ENCODE peak calls at places on chromosome 19, in eight cellular contexts. One of them, this sample, is unnamed.

GRCh38 chr19:16661480-16662034 is 618 bp downstream of the TMEM38A start:
- DNase-seq in GM10248: peak; percentile 57
- DNase-seq in astrocyte of the cerebellum: no peak
- DNase-seq in tibial artery: peak; percentile 48
- DNase-seq in memory B cell: peak; percentile 9
- DNase-seq in activated CD4-positive, alpha-beta T cell treated with anti-CD3 and anti-CD28 coated beads, Interleukin-2, amount 10 ng/mL, durations not matched to agents 7 days and 5 days: peak; percentile 12
- DNase-seq in HTR-8/SVneo: no peak
- DNase-seq in thoracic aorta: peak; percentile 23
- DNase-seq in this sample: peak; percentile 80

GRCh38 chr19:35088514-35088913 is 27.1 kb upstream of the FXYD3 start:
- DNase-seq in GM10248: no peak
- DNase-seq in astrocyte of the cerebellum: peak; percentile 33
- DNase-seq in tibial artery: no peak
- DNase-seq in memory B cell: no peak
- DNase-seq in activated CD4-positive, alpha-beta T cell treated with anti-CD3 and anti-CD28 coated beads, Interleukin-2, amount 10 ng/mL, durations not matched to agents 7 days and 5 days: no peak
- DNase-seq in HTR-8/SVneo: peak; percentile 87
- DNase-seq in thoracic aorta: no peak
- DNase-seq in this sample: no peak

GRCh38 chr19:36604656-36605100 is 435 bp upstream of the ZNF382 start:
- DNase-seq in GM10248: peak; percentile 87
- DNase-seq in astrocyte of the cerebellum: no peak
- DNase-seq in tibial artery: peak; percentile 49
- DNase-seq in memory B cell: peak; percentile 88
- DNase-seq in activated CD4-positive, alpha-beta T cell treated with anti-CD3 and anti-CD28 coated beads, Interleukin-2, amount 10 ng/mL, durations not matched to agents 7 days and 5 days: peak; percentile 88
- DNase-seq in HTR-8/SVneo: peak; percentile 48
- DNase-seq in thoracic aorta: peak; percentile 11
- DNase-seq in this sample: no peak

GRCh38 chr19:30667227-30667626 is 295.0 kb downstream of the ZNF536 start:
- DNase-seq in GM10248: no peak
- DNase-seq in astrocyte of the cerebellum: no peak
- DNase-seq in tibial artery: no peak
- DNase-seq in memory B cell: no peak
- DNase-seq in activated CD4-positive, alpha-beta T cell treated with anti-CD3 and anti-CD28 coated beads, Interleukin-2, amount 10 ng/mL, durations not matched to agents 7 days and 5 days: no peak
- DNase-seq in HTR-8/SVneo: no peak
- DNase-seq in thoracic aorta: no peak
- DNase-seq in this sample: no peak

GRCh38 chr19:9819590-9819898 is 665 bp upstream of the FBXL12 start:
- DNase-seq in GM10248: no peak
- DNase-seq in astrocyte of the cerebellum: no peak
- DNase-seq in tibial artery: no peak
- DNase-seq in memory B cell: no peak
- DNase-seq in activated CD4-positive, alpha-beta T cell treated with anti-CD3 and anti-CD28 coated beads, Interleukin-2, amount 10 ng/mL, durations not matched to agents 7 days and 5 days: no peak
- DNase-seq in HTR-8/SVneo: no peak
- DNase-seq in thoracic aorta: no peak
- DNase-seq in this sample: no peak

GRCh38 chr19:1441677-1442438 is 3.7 kb downstream of the RPS15 start:
- DNase-seq in GM10248: no peak
- DNase-seq in astrocyte of the cerebellum: no peak
- DNase-seq in tibial artery: no peak
- DNase-seq in memory B cell: no peak
- DNase-seq in activated CD4-positive, alpha-beta T cell treated with anti-CD3 and anti-CD28 coated beads, Interleukin-2, amount 10 ng/mL, durations not matched to agents 7 days and 5 days: no peak
- DNase-seq in HTR-8/SVneo: no peak
- DNase-seq in thoracic aorta: no peak
- DNase-seq in this sample: no peak

GRCh38 chr19:47056416-47056815 is 8.0 kb upstream of the TMEM160 start:
- DNase-seq in GM10248: no peak
- DNase-seq in astrocyte of the cerebellum: no peak
- DNase-seq in tibial artery: no peak
- DNase-seq in memory B cell: no peak
- DNase-seq in activated CD4-positive, alpha-beta T cell treated with anti-CD3 and anti-CD28 coated beads, Interleukin-2, amount 10 ng/mL, durations not matched to agents 7 days and 5 days: no peak
- DNase-seq in HTR-8/SVneo: no peak
- DNase-seq in thoracic aorta: no peak
- DNase-seq in this sample: no peak

GRCh38 chr19:14432817-14433453 is at the start of gene PKN1:
- DNase-seq in GM10248: peak; percentile 90
- DNase-seq in astrocyte of the cerebellum: no peak
- DNase-seq in tibial artery: no peak
- DNase-seq in memory B cell: peak; percentile 41
- DNase-seq in activated CD4-positive, alpha-beta T cell treated with anti-CD3 and anti-CD28 coated beads, Interleukin-2, amount 10 ng/mL, durations not matched to agents 7 days and 5 days: peak; percentile 48
- DNase-seq in HTR-8/SVneo: peak; percentile 82
- DNase-seq in thoracic aorta: no peak
- DNase-seq in this sample: no peak

GRCh38 chr19:35249146-35249847 is 495 bp downstream of the LSR start:
- DNase-seq in GM10248: peak; percentile 56
- DNase-seq in astrocyte of the cerebellum: no peak
- DNase-seq in tibial artery: no peak
- DNase-seq in memory B cell: no peak
- DNase-seq in activated CD4-positive, alpha-beta T cell treated with anti-CD3 and anti-CD28 coated beads, Interleukin-2, amount 10 ng/mL, durations not matched to agents 7 days and 5 days: no peak
- DNase-seq in HTR-8/SVneo: no peak
- DNase-seq in thoracic aorta: no peak
- DNase-seq in this sample: no peak

GRCh38 chr19:38047048-38047435 is 140.0 kb downstream of the SIPA1L3 start:
- DNase-seq in GM10248: no peak
- DNase-seq in astrocyte of the cerebellum: no peak
- DNase-seq in tibial artery: no peak
- DNase-seq in memory B cell: no peak
- DNase-seq in activated CD4-positive, alpha-beta T cell treated with anti-CD3 and anti-CD28 coated beads, Interleukin-2, amount 10 ng/mL, durations not matched to agents 7 days and 5 days: no peak
- DNase-seq in HTR-8/SVneo: no peak
- DNase-seq in thoracic aorta: no peak
- DNase-seq in this sample: no peak

GRCh38 chr19:41882568-41883462 is at the start of gene ARHGEF1:
- DNase-seq in GM10248: peak; percentile 61
- DNase-seq in astrocyte of the cerebellum: no peak
- DNase-seq in tibial artery: peak; percentile 35
- DNase-seq in memory B cell: peak; percentile 50
- DNase-seq in activated CD4-positive, alpha-beta T cell treated with anti-CD3 and anti-CD28 coated beads, Interleukin-2, amount 10 ng/mL, durations not matched to agents 7 days and 5 days: peak; percentile 68
- DNase-seq in HTR-8/SVneo: peak; percentile 49
- DNase-seq in thoracic aorta: no peak
- DNase-seq in this sample: no peak

GRCh38 chr19:41541990-41542584 is 33.9 kb upstream of the CEACAM21 start:
- DNase-seq in GM10248: no peak
- DNase-seq in astrocyte of the cerebellum: no peak
- DNase-seq in tibial artery: peak; percentile 51
- DNase-seq in memory B cell: peak; percentile 79
- DNase-seq in activated CD4-positive, alpha-beta T cell treated with anti-CD3 and anti-CD28 coated beads, Interleukin-2, amount 10 ng/mL, durations not matched to agents 7 days and 5 days: peak; percentile 82
- DNase-seq in HTR-8/SVneo: peak; percentile 18
- DNase-seq in thoracic aorta: no peak
- DNase-seq in this sample: peak; percentile 83

GRCh38 chr19:35344511-35345031 is 3.1 kb upstream of the FFAR1 start:
- DNase-seq in GM10248: no peak
- DNase-seq in astrocyte of the cerebellum: no peak
- DNase-seq in tibial artery: no peak
- DNase-seq in memory B cell: no peak
- DNase-seq in activated CD4-positive, alpha-beta T cell treated with anti-CD3 and anti-CD28 coated beads, Interleukin-2, amount 10 ng/mL, durations not matched to agents 7 days and 5 days: no peak
- DNase-seq in HTR-8/SVneo: no peak
- DNase-seq in thoracic aorta: no peak
- DNase-seq in this sample: peak; percentile 68

GRCh38 chr19:52453324-52454094 is at the start of gene ZNF578:
- DNase-seq in GM10248: peak; percentile 34
- DNase-seq in astrocyte of the cerebellum: peak; percentile 42
- DNase-seq in tibial artery: peak; percentile 55
- DNase-seq in memory B cell: peak; percentile 14
- DNase-seq in activated CD4-positive, alpha-beta T cell treated with anti-CD3 and anti-CD28 coated beads, Interleukin-2, amount 10 ng/mL, durations not matched to agents 7 days and 5 days: peak; percentile 83
- DNase-seq in HTR-8/SVneo: peak; percentile 84
- DNase-seq in thoracic aorta: peak; percentile 33
- DNase-seq in this sample: peak; percentile 85

GRCh38 chr19:5949792-5950305 is 28.1 kb downstream of the RANBP3 start:
- DNase-seq in GM10248: no peak
- DNase-seq in astrocyte of the cerebellum: no peak
- DNase-seq in tibial artery: no peak
- DNase-seq in memory B cell: no peak
- DNase-seq in activated CD4-positive, alpha-beta T cell treated with anti-CD3 and anti-CD28 coated beads, Interleukin-2, amount 10 ng/mL, durations not matched to agents 7 days and 5 days: peak; percentile 47
- DNase-seq in HTR-8/SVneo: no peak
- DNase-seq in thoracic aorta: no peak
- DNase-seq in this sample: no peak

GRCh38 chr19:55580628-55581144 is at the start of gene ZNF579:
- DNase-seq in GM10248: peak; percentile 85
- DNase-seq in astrocyte of the cerebellum: peak; percentile 80
- DNase-seq in tibial artery: peak; percentile 80
- DNase-seq in memory B cell: peak; percentile 52
- DNase-seq in activated CD4-positive, alpha-beta T cell treated with anti-CD3 and anti-CD28 coated beads, Interleukin-2, amount 10 ng/mL, durations not matched to agents 7 days and 5 days: peak; percentile 77
- DNase-seq in HTR-8/SVneo: peak; percentile 81
- DNase-seq in thoracic aorta: peak; percentile 40
- DNase-seq in this sample: peak; percentile 92

GRCh38 chr19:3663838-3664237 is 36.4 kb downstream of the PIP5K1C start:
- DNase-seq in GM10248: no peak
- DNase-seq in astrocyte of the cerebellum: no peak
- DNase-seq in tibial artery: no peak
- DNase-seq in memory B cell: no peak
- DNase-seq in activated CD4-positive, alpha-beta T cell treated with anti-CD3 and anti-CD28 coated beads, Interleukin-2, amount 10 ng/mL, durations not matched to agents 7 days and 5 days: no peak
- DNase-seq in HTR-8/SVneo: no peak
- DNase-seq in thoracic aorta: no peak
- DNase-seq in this sample: no peak

GRCh38 chr19:38713865-38714264 is 30.4 kb downstream of the CAPN12 start:
- DNase-seq in GM10248: no peak
- DNase-seq in astrocyte of the cerebellum: no peak
- DNase-seq in tibial artery: no peak
- DNase-seq in memory B cell: no peak
- DNase-seq in activated CD4-positive, alpha-beta T cell treated with anti-CD3 and anti-CD28 coated beads, Interleukin-2, amount 10 ng/mL, durations not matched to agents 7 days and 5 days: no peak
- DNase-seq in HTR-8/SVneo: no peak
- DNase-seq in thoracic aorta: no peak
- DNase-seq in this sample: no peak

GRCh38 chr19:33734913-33735312 is 61.8 kb upstream of the KCTD15 start:
- DNase-seq in GM10248: no peak
- DNase-seq in astrocyte of the cerebellum: no peak
- DNase-seq in tibial artery: no peak
- DNase-seq in memory B cell: no peak
- DNase-seq in activated CD4-positive, alpha-beta T cell treated with anti-CD3 and anti-CD28 coated beads, Interleukin-2, amount 10 ng/mL, durations not matched to agents 7 days and 5 days: no peak
- DNase-seq in HTR-8/SVneo: no peak
- DNase-seq in thoracic aorta: no peak
- DNase-seq in this sample: no peak

GRCh38 chr19:45443462-45444317 is 20.0 kb upstream of the ERCC1 start:
- DNase-seq in GM10248: peak; percentile 69
- DNase-seq in astrocyte of the cerebellum: peak; percentile 56
- DNase-seq in tibial artery: peak; percentile 98
- DNase-seq in memory B cell: peak; percentile 64
- DNase-seq in activated CD4-positive, alpha-beta T cell treated with anti-CD3 and anti-CD28 coated beads, Interleukin-2, amount 10 ng/mL, durations not matched to agents 7 days and 5 days: peak; percentile 45
- DNase-seq in HTR-8/SVneo: peak; percentile 95
- DNase-seq in thoracic aorta: peak; percentile 95
- DNase-seq in this sample: peak; percentile 99

GRCh38 chr19:16957151-16957662 is 68.4 kb downstream of the F2RL3 start:
- DNase-seq in GM10248: no peak
- DNase-seq in astrocyte of the cerebellum: no peak
- DNase-seq in tibial artery: peak; percentile 45
- DNase-seq in memory B cell: no peak
- DNase-seq in activated CD4-positive, alpha-beta T cell treated with anti-CD3 and anti-CD28 coated beads, Interleukin-2, amount 10 ng/mL, durations not matched to agents 7 days and 5 days: no peak
- DNase-seq in HTR-8/SVneo: no peak
- DNase-seq in thoracic aorta: no peak
- DNase-seq in this sample: no peak

GRCh38 chr19:11722414-11722813 is 16.3 kb downstream of the ZNF823 start:
- DNase-seq in GM10248: no peak
- DNase-seq in astrocyte of the cerebellum: no peak
- DNase-seq in tibial artery: no peak
- DNase-seq in memory B cell: no peak
- DNase-seq in activated CD4-positive, alpha-beta T cell treated with anti-CD3 and anti-CD28 coated beads, Interleukin-2, amount 10 ng/mL, durations not matched to agents 7 days and 5 days: no peak
- DNase-seq in HTR-8/SVneo: no peak
- DNase-seq in thoracic aorta: no peak
- DNase-seq in this sample: no peak